ENCODE peak calls at places on chromosomes 5 and 9, in eight cellular contexts. One of them, this sample, is unnamed.

GRCh38 chr5:124599048-124599973 is 147.1 kb downstream of the ZNF608 start:
- DNase-seq in KBM-7: peak
- DNase-seq in iris pigment epithelial cell: peak
- DNase-seq in fibroblast of mammary gland: peak
- DNase-seq in uterus: no peak
- DNase-seq in left cardiac atrium: peak
- DNase-seq in activated CD4-positive, alpha-beta T cell treated with anti-CD3 and anti-CD28 coated beads, Interleukin-2, amount 50 U/mL, for 24 hours: no peak
- DNase-seq in lower lobe of right lung: no peak
- DNase-seq in this sample: no peak

GRCh38 chr5:123670981-123671557 is 159.1 kb downstream of the CSNK1G3 start:
- DNase-seq in KBM-7: peak
- DNase-seq in iris pigment epithelial cell: peak
- DNase-seq in fibroblast of mammary gland: peak
- DNase-seq in uterus: peak
- DNase-seq in left cardiac atrium: peak
- DNase-seq in activated CD4-positive, alpha-beta T cell treated with anti-CD3 and anti-CD28 coated beads, Interleukin-2, amount 50 U/mL, for 24 hours: no peak
- DNase-seq in lower lobe of right lung: no peak
- DNase-seq in this sample: no peak

GRCh38 chr5:82931110-82931509 is 146.1 kb downstream of the TMEM167A start:
- DNase-seq in KBM-7: no peak
- DNase-seq in iris pigment epithelial cell: peak
- DNase-seq in fibroblast of mammary gland: peak
- DNase-seq in uterus: no peak
- DNase-seq in left cardiac atrium: no peak
- DNase-seq in activated CD4-positive, alpha-beta T cell treated with anti-CD3 and anti-CD28 coated beads, Interleukin-2, amount 50 U/mL, for 24 hours: no peak
- DNase-seq in lower lobe of right lung: no peak
- DNase-seq in this sample: no peak

GRCh38 chr9:14423816-14424261 is 109.9 kb upstream of the NFIB start:
- DNase-seq in KBM-7: no peak
- DNase-seq in iris pigment epithelial cell: peak
- DNase-seq in fibroblast of mammary gland: peak
- DNase-seq in uterus: no peak
- DNase-seq in left cardiac atrium: no peak
- DNase-seq in activated CD4-positive, alpha-beta T cell treated with anti-CD3 and anti-CD28 coated beads, Interleukin-2, amount 50 U/mL, for 24 hours: no peak
- DNase-seq in lower lobe of right lung: no peak
- DNase-seq in this sample: no peak

GRCh38 chr9:128498911-128499310 is 5.6 kb upstream of the GLE1 start:
- DNase-seq in KBM-7: no peak
- DNase-seq in iris pigment epithelial cell: no peak
- DNase-seq in fibroblast of mammary gland: no peak
- DNase-seq in uterus: no peak
- DNase-seq in left cardiac atrium: no peak
- DNase-seq in activated CD4-positive, alpha-beta T cell treated with anti-CD3 and anti-CD28 coated beads, Interleukin-2, amount 50 U/mL, for 24 hours: no peak
- DNase-seq in lower lobe of right lung: no peak
- DNase-seq in this sample: no peak

GRCh38 chr5:16881253-16881652 is 54.8 kb downstream of the MYO10 start:
- DNase-seq in KBM-7: no peak
- DNase-seq in iris pigment epithelial cell: no peak
- DNase-seq in fibroblast of mammary gland: no peak
- DNase-seq in uterus: no peak
- DNase-seq in left cardiac atrium: no peak
- DNase-seq in activated CD4-positive, alpha-beta T cell treated with anti-CD3 and anti-CD28 coated beads, Interleukin-2, amount 50 U/mL, for 24 hours: no peak
- DNase-seq in lower lobe of right lung: no peak
- DNase-seq in this sample: no peak

GRCh38 chr5:7225826-7226225 is 170.1 kb upstream of the ADCY2 start:
- DNase-seq in KBM-7: no peak
- DNase-seq in iris pigment epithelial cell: no peak
- DNase-seq in fibroblast of mammary gland: no peak
- DNase-seq in uterus: no peak
- DNase-seq in left cardiac atrium: no peak
- DNase-seq in activated CD4-positive, alpha-beta T cell treated with anti-CD3 and anti-CD28 coated beads, Interleukin-2, amount 50 U/mL, for 24 hours: no peak
- DNase-seq in lower lobe of right lung: no peak
- DNase-seq in this sample: no peak

GRCh38 chr9:117448066-117448465 is 33.2 kb upstream of the ASTN2 start:
- DNase-seq in KBM-7: no peak
- DNase-seq in iris pigment epithelial cell: peak
- DNase-seq in fibroblast of mammary gland: no peak
- DNase-seq in uterus: no peak
- DNase-seq in left cardiac atrium: no peak
- DNase-seq in activated CD4-positive, alpha-beta T cell treated with anti-CD3 and anti-CD28 coated beads, Interleukin-2, amount 50 U/mL, for 24 hours: no peak
- DNase-seq in lower lobe of right lung: no peak
- DNase-seq in this sample: no peak

GRCh38 chr5:173890195-173890951 is 2.2 kb downstream of the CPEB4 start:
- DNase-seq in KBM-7: peak
- DNase-seq in iris pigment epithelial cell: no peak
- DNase-seq in fibroblast of mammary gland: peak
- DNase-seq in uterus: peak
- DNase-seq in left cardiac atrium: peak
- DNase-seq in activated CD4-positive, alpha-beta T cell treated with anti-CD3 and anti-CD28 coated beads, Interleukin-2, amount 50 U/mL, for 24 hours: no peak
- DNase-seq in lower lobe of right lung: no peak
- DNase-seq in this sample: no peak

GRCh38 chr5:172085738-172086137 is 79.3 kb upstream of the FBXW11 start:
- DNase-seq in KBM-7: no peak
- DNase-seq in iris pigment epithelial cell: no peak
- DNase-seq in fibroblast of mammary gland: no peak
- DNase-seq in uterus: no peak
- DNase-seq in left cardiac atrium: no peak
- DNase-seq in activated CD4-positive, alpha-beta T cell treated with anti-CD3 and anti-CD28 coated beads, Interleukin-2, amount 50 U/mL, for 24 hours: no peak
- DNase-seq in lower lobe of right lung: no peak
- DNase-seq in this sample: no peak

GRCh38 chr9:33404782-33405362 is 2.5 kb upstream of the AQP7 start:
- DNase-seq in KBM-7: no peak
- DNase-seq in iris pigment epithelial cell: no peak
- DNase-seq in fibroblast of mammary gland: peak
- DNase-seq in uterus: no peak
- DNase-seq in left cardiac atrium: no peak
- DNase-seq in activated CD4-positive, alpha-beta T cell treated with anti-CD3 and anti-CD28 coated beads, Interleukin-2, amount 50 U/mL, for 24 hours: no peak
- DNase-seq in lower lobe of right lung: no peak
- DNase-seq in this sample: no peak

GRCh38 chr9:95815153-95815552 is 60.3 kb upstream of the ERCC6L2 start:
- DNase-seq in KBM-7: no peak
- DNase-seq in iris pigment epithelial cell: peak
- DNase-seq in fibroblast of mammary gland: peak
- DNase-seq in uterus: no peak
- DNase-seq in left cardiac atrium: no peak
- DNase-seq in activated CD4-positive, alpha-beta T cell treated with anti-CD3 and anti-CD28 coated beads, Interleukin-2, amount 50 U/mL, for 24 hours: no peak
- DNase-seq in lower lobe of right lung: no peak
- DNase-seq in this sample: no peak

GRCh38 chr5:175045820-175046219 is 321.4 kb downstream of the MSX2 start:
- DNase-seq in KBM-7: no peak
- DNase-seq in iris pigment epithelial cell: no peak
- DNase-seq in fibroblast of mammary gland: no peak
- DNase-seq in uterus: no peak
- DNase-seq in left cardiac atrium: no peak
- DNase-seq in activated CD4-positive, alpha-beta T cell treated with anti-CD3 and anti-CD28 coated beads, Interleukin-2, amount 50 U/mL, for 24 hours: no peak
- DNase-seq in lower lobe of right lung: no peak
- DNase-seq in this sample: no peak

GRCh38 chr9:123687246-123687721 is 242.6 kb downstream of the DENND1A start:
- DNase-seq in KBM-7: no peak
- DNase-seq in iris pigment epithelial cell: peak
- DNase-seq in fibroblast of mammary gland: no peak
- DNase-seq in uterus: peak
- DNase-seq in left cardiac atrium: no peak
- DNase-seq in activated CD4-positive, alpha-beta T cell treated with anti-CD3 and anti-CD28 coated beads, Interleukin-2, amount 50 U/mL, for 24 hours: no peak
- DNase-seq in lower lobe of right lung: no peak
- DNase-seq in this sample: no peak

GRCh38 chr9:107039546-107039945 is 176.6 kb downstream of the ZNF462 start:
- DNase-seq in KBM-7: peak
- DNase-seq in iris pigment epithelial cell: peak
- DNase-seq in fibroblast of mammary gland: peak
- DNase-seq in uterus: no peak
- DNase-seq in left cardiac atrium: no peak
- DNase-seq in activated CD4-positive, alpha-beta T cell treated with anti-CD3 and anti-CD28 coated beads, Interleukin-2, amount 50 U/mL, for 24 hours: no peak
- DNase-seq in lower lobe of right lung: no peak
- DNase-seq in this sample: no peak

GRCh38 chr5:128007939-128008338 is 75.6 kb upstream of the SLC12A2 start:
- DNase-seq in KBM-7: no peak
- DNase-seq in iris pigment epithelial cell: peak
- DNase-seq in fibroblast of mammary gland: no peak
- DNase-seq in uterus: no peak
- DNase-seq in left cardiac atrium: no peak
- DNase-seq in activated CD4-positive, alpha-beta T cell treated with anti-CD3 and anti-CD28 coated beads, Interleukin-2, amount 50 U/mL, for 24 hours: no peak
- DNase-seq in lower lobe of right lung: no peak
- DNase-seq in this sample: no peak

GRCh38 chr5:34728236-34728635 is 72.1 kb downstream of the RAI14 start:
- DNase-seq in KBM-7: no peak
- DNase-seq in iris pigment epithelial cell: no peak
- DNase-seq in fibroblast of mammary gland: no peak
- DNase-seq in uterus: no peak
- DNase-seq in left cardiac atrium: no peak
- DNase-seq in activated CD4-positive, alpha-beta T cell treated with anti-CD3 and anti-CD28 coated beads, Interleukin-2, amount 50 U/mL, for 24 hours: no peak
- DNase-seq in lower lobe of right lung: no peak
- DNase-seq in this sample: no peak

GRCh38 chr5:17223375-17224185 is 6.1 kb downstream of the BASP1 start:
- DNase-seq in KBM-7: no peak
- DNase-seq in iris pigment epithelial cell: no peak
- DNase-seq in fibroblast of mammary gland: no peak
- DNase-seq in uterus: no peak
- DNase-seq in left cardiac atrium: no peak
- DNase-seq in activated CD4-positive, alpha-beta T cell treated with anti-CD3 and anti-CD28 coated beads, Interleukin-2, amount 50 U/mL, for 24 hours: no peak
- DNase-seq in lower lobe of right lung: no peak
- DNase-seq in this sample: no peak

GRCh38 chr5:58114324-58114723 is 345.6 kb downstream of the PLK2 start:
- DNase-seq in KBM-7: no peak
- DNase-seq in iris pigment epithelial cell: peak
- DNase-seq in fibroblast of mammary gland: peak
- DNase-seq in uterus: no peak
- DNase-seq in left cardiac atrium: no peak
- DNase-seq in activated CD4-positive, alpha-beta T cell treated with anti-CD3 and anti-CD28 coated beads, Interleukin-2, amount 50 U/mL, for 24 hours: no peak
- DNase-seq in lower lobe of right lung: no peak
- DNase-seq in this sample: no peak

GRCh38 chr5:9557696-9558095 is 11.8 kb upstream of the SEMA5A start:
- DNase-seq in KBM-7: no peak
- DNase-seq in iris pigment epithelial cell: peak
- DNase-seq in fibroblast of mammary gland: peak
- DNase-seq in uterus: no peak
- DNase-seq in left cardiac atrium: no peak
- DNase-seq in activated CD4-positive, alpha-beta T cell treated with anti-CD3 and anti-CD28 coated beads, Interleukin-2, amount 50 U/mL, for 24 hours: no peak
- DNase-seq in lower lobe of right lung: no peak
- DNase-seq in this sample: no peak

GRCh38 chr5:115894342-115894741 is 52.6 kb downstream of the AP3S1 start:
- DNase-seq in KBM-7: no peak
- DNase-seq in iris pigment epithelial cell: no peak
- DNase-seq in fibroblast of mammary gland: no peak
- DNase-seq in uterus: no peak
- DNase-seq in left cardiac atrium: no peak
- DNase-seq in activated CD4-positive, alpha-beta T cell treated with anti-CD3 and anti-CD28 coated beads, Interleukin-2, amount 50 U/mL, for 24 hours: no peak
- DNase-seq in lower lobe of right lung: no peak
- DNase-seq in this sample: no peak

GRCh38 chr5:129400395-129400983 is 59.6 kb upstream of the ADAMTS19 start:
- DNase-seq in KBM-7: peak
- DNase-seq in iris pigment epithelial cell: peak
- DNase-seq in fibroblast of mammary gland: peak
- DNase-seq in uterus: no peak
- DNase-seq in left cardiac atrium: no peak
- DNase-seq in activated CD4-positive, alpha-beta T cell treated with anti-CD3 and anti-CD28 coated beads, Interleukin-2, amount 50 U/mL, for 24 hours: no peak
- DNase-seq in lower lobe of right lung: no peak
- DNase-seq in this sample: no peak

GRCh38 chr5:117888688-117889087 is 1099.7 kb downstream of the DTWD2 start:
- DNase-seq in KBM-7: no peak
- DNase-seq in iris pigment epithelial cell: no peak
- DNase-seq in fibroblast of mammary gland: no peak
- DNase-seq in uterus: no peak
- DNase-seq in left cardiac atrium: no peak
- DNase-seq in activated CD4-positive, alpha-beta T cell treated with anti-CD3 and anti-CD28 coated beads, Interleukin-2, amount 50 U/mL, for 24 hours: no peak
- DNase-seq in lower lobe of right lung: no peak
- DNase-seq in this sample: no peak

GRCh38 chr5:99058466-99058865 is 129.7 kb upstream of the CHD1 start:
- DNase-seq in KBM-7: no peak
- DNase-seq in iris pigment epithelial cell: peak
- DNase-seq in fibroblast of mammary gland: no peak
- DNase-seq in uterus: no peak
- DNase-seq in left cardiac atrium: no peak
- DNase-seq in activated CD4-positive, alpha-beta T cell treated with anti-CD3 and anti-CD28 coated beads, Interleukin-2, amount 50 U/mL, for 24 hours: no peak
- DNase-seq in lower lobe of right lung: no peak
- DNase-seq in this sample: no peak

GRCh38 chr5:131265318-131265803 is 1.5 kb downstream of the CDC42SE2 start:
- DNase-seq in KBM-7: peak
- DNase-seq in iris pigment epithelial cell: no peak
- DNase-seq in fibroblast of mammary gland: peak
- DNase-seq in uterus: no peak
- DNase-seq in left cardiac atrium: no peak
- DNase-seq in activated CD4-positive, alpha-beta T cell treated with anti-CD3 and anti-CD28 coated beads, Interleukin-2, amount 50 U/mL, for 24 hours: no peak
- DNase-seq in lower lobe of right lung: no peak
- DNase-seq in this sample: no peak

GRCh38 chr5:64632251-64632650 is 58.1 kb upstream of the SHISAL2B start:
- DNase-seq in KBM-7: no peak
- DNase-seq in iris pigment epithelial cell: peak
- DNase-seq in fibroblast of mammary gland: peak
- DNase-seq in uterus: no peak
- DNase-seq in left cardiac atrium: no peak
- DNase-seq in activated CD4-positive, alpha-beta T cell treated with anti-CD3 and anti-CD28 coated beads, Interleukin-2, amount 50 U/mL, for 24 hours: no peak
- DNase-seq in lower lobe of right lung: peak
- DNase-seq in this sample: no peak